ENCODE peak calls at places on chromosomes 12 and 14, in five cellular contexts. Q is fibroblast of mammary gland; R is right cardiac atrium; I is stimulated activated CD8-positive, alpha-beta memory T cell treated with anti-CD3 and anti-CD28 coated beads, Interleukin-7, amount 100 ng/mL, for 1 hour; T is SK-N-DZ. Z is an unnamed sample.

GRCh38 chr14:50726372-50727107 is 58.4 kb upstream of the SAV1 start:
- DNase-seq in Q (peak), R (no peak), T (no peak), I (no peak), Z (no peak)

GRCh38 chr12:109069307-109070231 is 17.2 kb downstream of the USP30 start:
- DNase-seq in I (no peak), Q (no peak), R (no peak), T (no peak), Z (no peak)

GRCh38 chr14:22555573-22556011 is 33.4 kb downstream of the DAD1 start:
- DNase-seq in Q (peak), R (no peak), I (no peak), T (no peak), Z (no peak)

GRCh38 chr12:132150780-132151144 is 6.5 kb downstream of the NOC4L start:
- DNase-seq in Q (no peak), I (no peak), R (peak), T (no peak), Z (no peak)

GRCh38 chr12:272942-273906 is 10.6 kb upstream of the SLC6A13 start:
- DNase-seq in Q (no peak), I (no peak), T (no peak), R (no peak), Z (peak)

GRCh38 chr14:105878554-105878953 is 352.2 kb downstream of the TMEM121 start:
- DNase-seq in I (no peak), R (peak), Q (no peak), T (no peak), Z (no peak)

GRCh38 chr14:28141662-28142061 is 624.9 kb upstream of the FOXG1 start:
- DNase-seq in R (no peak), I (no peak), Q (no peak), T (no peak), Z (no peak)

GRCh38 chr12:4044101-4044500 is 170.9 kb upstream of the PARP11 start:
- DNase-seq in Q (no peak), R (no peak), T (no peak), I (no peak), Z (no peak)

GRCh38 chr14:99924379-99924778 is 131.2 kb downstream of the EML1 start:
- DNase-seq in T (no peak), I (no peak), R (no peak), Q (no peak), Z (no peak)

GRCh38 chr12:13941258-13942249 is 39.8 kb downstream of the GRIN2B start:
- DNase-seq in T (peak), Q (peak), R (no peak), I (no peak), Z (peak)

GRCh38 chr12:27220057-27220987 is 23.8 kb upstream of the STK38L start:
- DNase-seq in Q (peak), T (no peak), R (no peak), I (no peak), Z (no peak)

GRCh38 chr12:75478395-75478794 is 2.2 kb upstream of the GLIPR1 start:
- DNase-seq in Q (peak), I (no peak), R (no peak), T (no peak), Z (peak)

GRCh38 chr14:75661499-75661814 is 411 bp downstream of the TTLL5 start:
- DNase-seq in Q (no peak), T (no peak), R (no peak), I (no peak), Z (no peak)

GRCh38 chr14:51547260-51547659 is 104.5 kb upstream of the FRMD6 start:
- DNase-seq in T (peak), R (no peak), I (no peak), Q (peak), Z (no peak)

GRCh38 chr12:122437656-122438121 is 15.2 kb upstream of the CLIP1 start:
- DNase-seq in I (no peak), T (no peak), R (peak), Q (peak), Z (no peak)

GRCh38 chr12:120760349-120761245 is 35.0 kb downstream of the ACADS start:
- DNase-seq in R (no peak), Q (no peak), I (no peak), T (no peak), Z (no peak)

GRCh38 chr14:104642540-104642868 is 37.9 kb upstream of the TMEM179 start:
- DNase-seq in I (no peak), Q (no peak), R (no peak), T (no peak), Z (no peak)

GRCh38 chr12:19895609-19896008 is 456.3 kb downstream of the AEBP2 start:
- DNase-seq in Q (no peak), T (no peak), R (no peak), I (no peak), Z (no peak)

GRCh38 chr14:70698288-70698687 is 56.6 kb downstream of the TTC9 start:
- DNase-seq in I (no peak), T (no peak), Q (peak), R (no peak), Z (peak)

GRCh38 chr12:124165695-124166094 is 129.2 kb upstream of the RFLNA start:
- DNase-seq in T (no peak), I (no peak), Q (no peak), R (no peak), Z (no peak)

GRCh38 chr14:21070083-21070609 is at the start of gene ARHGEF40:
- DNase-seq in R (peak), I (no peak), Q (no peak), T (no peak), Z (no peak)

GRCh38 chr12:58161773-58162172 is 220.4 kb downstream of the ATP23 start:
- DNase-seq in T (no peak), R (no peak), Q (no peak), I (no peak), Z (no peak)

GRCh38 chr14:29030121-29030520 is 263.5 kb downstream of the FOXG1 start:
- DNase-seq in R (no peak), Q (no peak), I (no peak), T (no peak), Z (no peak)

GRCh38 chr12:99498756-99499155 is 148.8 kb upstream of the GARIN6 start:
- DNase-seq in Q (peak), R (no peak), T (no peak), I (no peak), Z (no peak)

GRCh38 chr12:101552277-101552676 is 42.5 kb upstream of the MYBPC1 start:
- DNase-seq in R (peak), T (no peak), Q (peak), I (no peak), Z (no peak)

GRCh38 chr12:32134144-32134888 is 27.7 kb downstream of the BICD1 start:
- DNase-seq in T (peak), R (no peak), Q (peak), I (no peak), Z (no peak)

GRCh38 chr14:68886109-68886434 is 93.0 kb downstream of the ACTN1 start:
- DNase-seq in Q (no peak), I (no peak), R (no peak), T (no peak), Z (no peak)

GRCh38 chr14:85195872-85196477 is 334.0 kb upstream of the FLRT2 start:
- DNase-seq in T (peak), I (no peak), R (no peak), Q (peak), Z (no peak)

GRCh38 chr14:31536201-31536960 is 24.8 kb upstream of the NUBPL start:
- DNase-seq in R (no peak), T (no peak), Q (peak), I (no peak), Z (no peak)

GRCh38 chr14:51653096-51653814 is 1.5 kb downstream of the FRMD6 start:
- DNase-seq in I (no peak), T (peak), Q (peak), R (no peak), Z (no peak)

GRCh38 chr14:105257464-105257863 is 9.1 kb downstream of the BTBD6 start:
- DNase-seq in R (peak), I (no peak), T (no peak), Q (no peak), Z (no peak)